ENCODE peak calls at places on chromosomes 6 and 20, in five cellular contexts. H, G, M, Z and D are unnamed samples.

GRCh38 chr6:143374014-143374413 is 76.5 kb downstream of the ADAT2 start:
- DNase-seq in H (no peak), G (no peak), M (no peak), Z (no peak), D (no peak)

GRCh38 chr6:44508646-44509045 is 121.1 kb downstream of the CDC5L start:
- DNase-seq in H (no peak), G (no peak), M (no peak), Z (no peak), D (no peak)

GRCh38 chr6:113291751-113292445 is 565.2 kb upstream of the MARCKS start:
- DNase-seq in H (no peak), G (no peak), M (no peak), Z (peak), D (no peak)

GRCh38 chr6:17648745-17649144 is 48.6 kb downstream of the FAM8A1 start:
- DNase-seq in H (no peak), G (no peak), M (no peak), Z (no peak), D (no peak)

GRCh38 chr6:151624481-151624880 is 130.7 kb downstream of the CCDC170 start:
- DNase-seq in H (no peak), G (no peak), M (no peak), Z (no peak), D (no peak)

GRCh38 chr20:24705486-24705885 is 236.1 kb downstream of the SYNDIG1 start:
- DNase-seq in H (no peak), G (no peak), M (no peak), Z (no peak), D (no peak)

GRCh38 chr6:149014631-149015171 is 267.9 kb downstream of the UST start:
- DNase-seq in H (no peak), G (no peak), M (no peak), Z (peak), D (peak)

GRCh38 chr20:17043323-17043722 is 183.5 kb upstream of the PCSK2 start:
- DNase-seq in H (no peak), G (no peak), M (no peak), Z (no peak), D (no peak)

GRCh38 chr20:7770046-7770445 is 170.2 kb downstream of the HAO1 start:
- DNase-seq in H (no peak), G (no peak), M (no peak), Z (no peak), D (no peak)

GRCh38 chr6:111503660-111504059 is 20.6 kb upstream of the REV3L start:
- DNase-seq in H (no peak), G (no peak), M (no peak), Z (peak), D (peak)

GRCh38 chr6:3410385-3411360 is 46.2 kb downstream of the SLC22A23 start:
- DNase-seq in H (peak), G (peak), M (peak), Z (peak), D (peak)

GRCh38 chr20:10249048-10249770 is 30.6 kb downstream of the SNAP25 start:
- DNase-seq in H (no peak), G (no peak), M (no peak), Z (no peak), D (no peak)